ENCODE peak calls at places on chromosomes 4 and X, in four cellular contexts. K is cardiac septum, H is NCI-H1092, S is T-helper 1 cell. R is an unnamed sample.

GRCh38 chr4:99637174-99637573 is 20.5 kb downstream of the C4orf54 start:
- DNase-seq in K (no peak), S (no peak), H (no peak), R (no peak)

GRCh38 chr4:20354120-20354519 is 102.4 kb downstream of the SLIT2 start:
- DNase-seq in H (peak; percentile 60), K (no peak), S (no peak), R (no peak)

GRCh38 chr4:20445933-20446723 is 194.4 kb downstream of the SLIT2 start:
- DNase-seq in S (no peak), H (no peak), K (no peak), R (no peak)

GRCh38 chr4:164312671-164313070 is 441.3 kb upstream of the SMIM31 start:
- DNase-seq in H (no peak), S (no peak), K (no peak), R (no peak)

GRCh38 chrX:53445977-53446376 is 11.8 kb upstream of the HSD17B10 start:
- DNase-seq in H (peak; percentile 41), S (no peak), K (no peak), R (no peak)

GRCh38 chr4:152138451-152138850 is 377.6 kb upstream of the GATB start:
- DNase-seq in H (no peak), K (no peak), S (no peak), R (no peak)

GRCh38 chrX:46500054-46500453 is 45.2 kb downstream of the ZNF674 start:
- DNase-seq in S (no peak), H (no peak), K (no peak), R (no peak)

GRCh38 chr4:184019667-184020665 is 114.9 kb downstream of the STOX2 start:
- DNase-seq in H (no peak), S (no peak), K (no peak), R (no peak)

GRCh38 chrX:97860206-97860605 is 976.5 kb downstream of the RPA4 start:
- DNase-seq in S (no peak), K (no peak), H (no peak), R (no peak)

GRCh38 chrX:33188286-33188685 is 23.1 kb downstream of the DMD start:
- DNase-seq in S (no peak), K (no peak), H (no peak), R (no peak)

GRCh38 chr4:16029329-16029728 is 54.5 kb downstream of the PROM1 start:
- DNase-seq in H (no peak), S (no peak), K (no peak), R (no peak)

GRCh38 chrX:86133761-86134160 is 14.5 kb upstream of the DACH2 start:
- DNase-seq in K (no peak), S (no peak), H (no peak), R (no peak)

GRCh38 chr4:87697945-87698344 is 47.9 kb downstream of the DMP1 start:
- DNase-seq in H (no peak), S (no peak), K (no peak), R (no peak)

R was measured in effector memory CD4-positive, alpha-beta T cell.